ENCODE peak calls at places on chromosomes 4 and X, in ten cellular contexts. One of them, this sample, is unnamed.

GRCh38 chr4:123750044-123750443 is 353.4 kb downstream of the SPRY1 start:
- DNase-seq in kidney tubule cell: peak
- DNase-seq in substantia nigra: no peak
- DNase-seq in iPS-NIHi11: peak
- DNase-seq in T-helper 9 cell: no peak
- DNase-seq in heart left ventricle: no peak
- DNase-seq in KG1: no peak
- DNase-seq in astrocyte of the cerebellum: no peak
- DNase-seq in fibroblast of lung: peak
- DNase-seq in NCI-H1417: no peak
- DNase-seq in this sample: no peak

GRCh38 chr4:15238720-15239119 is 189.1 kb upstream of the C1QTNF7 start:
- DNase-seq in kidney tubule cell: peak
- DNase-seq in substantia nigra: no peak
- DNase-seq in iPS-NIHi11: peak
- DNase-seq in T-helper 9 cell: no peak
- DNase-seq in heart left ventricle: peak
- DNase-seq in KG1: peak
- DNase-seq in astrocyte of the cerebellum: no peak
- DNase-seq in fibroblast of lung: peak
- DNase-seq in NCI-H1417: no peak
- DNase-seq in this sample: no peak

GRCh38 chr4:94826206-94826605 is 68.5 kb downstream of the BMPR1B start:
- DNase-seq in kidney tubule cell: no peak
- DNase-seq in substantia nigra: no peak
- DNase-seq in iPS-NIHi11: no peak
- DNase-seq in T-helper 9 cell: no peak
- DNase-seq in heart left ventricle: no peak
- DNase-seq in KG1: no peak
- DNase-seq in astrocyte of the cerebellum: peak
- DNase-seq in fibroblast of lung: peak
- DNase-seq in NCI-H1417: no peak
- DNase-seq in this sample: no peak

GRCh38 chrX:65528705-65529340 is 5.8 kb downstream of the LAS1L start:
- DNase-seq in kidney tubule cell: peak
- DNase-seq in substantia nigra: no peak
- DNase-seq in iPS-NIHi11: peak
- DNase-seq in T-helper 9 cell: peak
- DNase-seq in heart left ventricle: peak
- DNase-seq in KG1: peak
- DNase-seq in astrocyte of the cerebellum: no peak
- DNase-seq in fibroblast of lung: peak
- DNase-seq in NCI-H1417: peak
- DNase-seq in this sample: peak

GRCh38 chr4:4655901-4656300 is 114.1 kb upstream of the STX18 start:
- DNase-seq in kidney tubule cell: no peak
- DNase-seq in substantia nigra: no peak
- DNase-seq in iPS-NIHi11: no peak
- DNase-seq in T-helper 9 cell: no peak
- DNase-seq in heart left ventricle: no peak
- DNase-seq in KG1: no peak
- DNase-seq in astrocyte of the cerebellum: no peak
- DNase-seq in fibroblast of lung: no peak
- DNase-seq in NCI-H1417: no peak
- DNase-seq in this sample: no peak

GRCh38 chr4:14924945-14925344 is 77.3 kb upstream of the CPEB2 start:
- DNase-seq in kidney tubule cell: peak
- DNase-seq in substantia nigra: no peak
- DNase-seq in iPS-NIHi11: no peak
- DNase-seq in T-helper 9 cell: no peak
- DNase-seq in heart left ventricle: no peak
- DNase-seq in KG1: no peak
- DNase-seq in astrocyte of the cerebellum: no peak
- DNase-seq in fibroblast of lung: no peak
- DNase-seq in NCI-H1417: no peak
- DNase-seq in this sample: no peak

GRCh38 chrX:31661280-31661679 is 589.4 kb upstream of the FTHL17 start:
- DNase-seq in kidney tubule cell: no peak
- DNase-seq in substantia nigra: no peak
- DNase-seq in iPS-NIHi11: no peak
- DNase-seq in T-helper 9 cell: no peak
- DNase-seq in heart left ventricle: no peak
- DNase-seq in KG1: no peak
- DNase-seq in astrocyte of the cerebellum: no peak
- DNase-seq in fibroblast of lung: no peak
- DNase-seq in NCI-H1417: no peak
- DNase-seq in this sample: no peak

GRCh38 chr4:128521634-128522253 is 234.1 kb upstream of the PGRMC2 start:
- DNase-seq in kidney tubule cell: peak
- DNase-seq in substantia nigra: no peak
- DNase-seq in iPS-NIHi11: no peak
- DNase-seq in T-helper 9 cell: no peak
- DNase-seq in heart left ventricle: no peak
- DNase-seq in KG1: no peak
- DNase-seq in astrocyte of the cerebellum: no peak
- DNase-seq in fibroblast of lung: peak
- DNase-seq in NCI-H1417: no peak
- DNase-seq in this sample: no peak

GRCh38 chr4:77617203-77617602 is 11.6 kb downstream of the CXCL13 start:
- DNase-seq in kidney tubule cell: peak
- DNase-seq in substantia nigra: no peak
- DNase-seq in iPS-NIHi11: no peak
- DNase-seq in T-helper 9 cell: no peak
- DNase-seq in heart left ventricle: no peak
- DNase-seq in KG1: no peak
- DNase-seq in astrocyte of the cerebellum: no peak
- DNase-seq in fibroblast of lung: peak
- DNase-seq in NCI-H1417: no peak
- DNase-seq in this sample: no peak

GRCh38 chrX:155094468-155095061 is 23.3 kb downstream of the BRCC3 start:
- DNase-seq in kidney tubule cell: peak
- DNase-seq in substantia nigra: no peak
- DNase-seq in iPS-NIHi11: peak
- DNase-seq in T-helper 9 cell: no peak
- DNase-seq in heart left ventricle: no peak
- DNase-seq in KG1: no peak
- DNase-seq in astrocyte of the cerebellum: peak
- DNase-seq in fibroblast of lung: peak
- DNase-seq in NCI-H1417: peak
- DNase-seq in this sample: no peak

GRCh38 chrX:84339507-84340364 is 151.7 kb upstream of the RPS6KA6 start:
- DNase-seq in kidney tubule cell: peak
- DNase-seq in substantia nigra: no peak
- DNase-seq in iPS-NIHi11: peak
- DNase-seq in T-helper 9 cell: no peak
- DNase-seq in heart left ventricle: no peak
- DNase-seq in KG1: no peak
- DNase-seq in astrocyte of the cerebellum: no peak
- DNase-seq in fibroblast of lung: no peak
- DNase-seq in NCI-H1417: no peak
- DNase-seq in this sample: no peak

GRCh38 chr4:189420488-189420887 is 520.2 kb upstream of the FRG1 start:
- DNase-seq in kidney tubule cell: no peak
- DNase-seq in substantia nigra: no peak
- DNase-seq in iPS-NIHi11: no peak
- DNase-seq in T-helper 9 cell: no peak
- DNase-seq in heart left ventricle: no peak
- DNase-seq in KG1: no peak
- DNase-seq in astrocyte of the cerebellum: no peak
- DNase-seq in fibroblast of lung: no peak
- DNase-seq in NCI-H1417: no peak
- DNase-seq in this sample: no peak

GRCh38 chr4:11805837-11806236 is 377.1 kb upstream of the HS3ST1 start:
- DNase-seq in kidney tubule cell: peak
- DNase-seq in substantia nigra: no peak
- DNase-seq in iPS-NIHi11: peak
- DNase-seq in T-helper 9 cell: no peak
- DNase-seq in heart left ventricle: no peak
- DNase-seq in KG1: peak
- DNase-seq in astrocyte of the cerebellum: peak
- DNase-seq in fibroblast of lung: peak
- DNase-seq in NCI-H1417: no peak
- DNase-seq in this sample: no peak

GRCh38 chr4:8272472-8273428 is 3.2 kb downstream of the HTRA3 start:
- DNase-seq in kidney tubule cell: no peak
- DNase-seq in substantia nigra: no peak
- DNase-seq in iPS-NIHi11: no peak
- DNase-seq in T-helper 9 cell: no peak
- DNase-seq in heart left ventricle: peak
- DNase-seq in KG1: no peak
- DNase-seq in astrocyte of the cerebellum: no peak
- DNase-seq in fibroblast of lung: no peak
- DNase-seq in NCI-H1417: no peak
- DNase-seq in this sample: no peak

GRCh38 chr4:128347930-128348660 is 60.5 kb upstream of the PGRMC2 start:
- DNase-seq in kidney tubule cell: no peak
- DNase-seq in substantia nigra: no peak
- DNase-seq in iPS-NIHi11: no peak
- DNase-seq in T-helper 9 cell: no peak
- DNase-seq in heart left ventricle: no peak
- DNase-seq in KG1: no peak
- DNase-seq in astrocyte of the cerebellum: no peak
- DNase-seq in fibroblast of lung: peak
- DNase-seq in NCI-H1417: no peak
- DNase-seq in this sample: no peak

GRCh38 chr4:8547108-8547911 is 32.9 kb upstream of the GPR78 start:
- DNase-seq in kidney tubule cell: peak
- DNase-seq in substantia nigra: no peak
- DNase-seq in iPS-NIHi11: peak
- DNase-seq in T-helper 9 cell: no peak
- DNase-seq in heart left ventricle: no peak
- DNase-seq in KG1: no peak
- DNase-seq in astrocyte of the cerebellum: no peak
- DNase-seq in fibroblast of lung: peak
- DNase-seq in NCI-H1417: no peak
- DNase-seq in this sample: no peak

GRCh38 chr4:37453004-37453360 is 208.4 kb downstream of the NWD2 start:
- DNase-seq in kidney tubule cell: peak
- DNase-seq in substantia nigra: peak
- DNase-seq in iPS-NIHi11: peak
- DNase-seq in T-helper 9 cell: no peak
- DNase-seq in heart left ventricle: peak
- DNase-seq in KG1: peak
- DNase-seq in astrocyte of the cerebellum: peak
- DNase-seq in fibroblast of lung: peak
- DNase-seq in NCI-H1417: peak
- DNase-seq in this sample: no peak

GRCh38 chr4:18366136-18366535 is 344.6 kb upstream of the LCORL start:
- DNase-seq in kidney tubule cell: no peak
- DNase-seq in substantia nigra: no peak
- DNase-seq in iPS-NIHi11: no peak
- DNase-seq in T-helper 9 cell: no peak
- DNase-seq in heart left ventricle: no peak
- DNase-seq in KG1: no peak
- DNase-seq in astrocyte of the cerebellum: no peak
- DNase-seq in fibroblast of lung: no peak
- DNase-seq in NCI-H1417: no peak
- DNase-seq in this sample: no peak

GRCh38 chr4:15755781-15756180 is 22.3 kb upstream of the CD38 start:
- DNase-seq in kidney tubule cell: no peak
- DNase-seq in substantia nigra: no peak
- DNase-seq in iPS-NIHi11: no peak
- DNase-seq in T-helper 9 cell: no peak
- DNase-seq in heart left ventricle: no peak
- DNase-seq in KG1: no peak
- DNase-seq in astrocyte of the cerebellum: no peak
- DNase-seq in fibroblast of lung: peak
- DNase-seq in NCI-H1417: no peak
- DNase-seq in this sample: no peak

GRCh38 chr4:24003476-24003875 is 113.6 kb upstream of the PPARGC1A start:
- DNase-seq in kidney tubule cell: peak
- DNase-seq in substantia nigra: no peak
- DNase-seq in iPS-NIHi11: peak
- DNase-seq in T-helper 9 cell: no peak
- DNase-seq in heart left ventricle: no peak
- DNase-seq in KG1: no peak
- DNase-seq in astrocyte of the cerebellum: no peak
- DNase-seq in fibroblast of lung: peak
- DNase-seq in NCI-H1417: no peak
- DNase-seq in this sample: no peak

This sample was measured in activated T-helper 1 cell treated with Interleukin-2 at 50 U/mL for 16 hours.